ENCODE peak calls at places on chromosomes 16 and 17, in ten cellular contexts. I is A549; T is heart left ventricle; G is CD8-positive, alpha-beta memory T cell; F is colonic mucosa; S is neuronal stem cell; L is stomach; N is effector memory CD4-positive, alpha-beta T cell; C is hepatocyte; W is neural progenitor cell. Y is an unnamed sample. For H3K4me1 and H3K9me3, the result is how much of the 10 kb centered on the place peaks cover.

GRCh38 chr16:83624436-83625120 is 183.2 kb upstream of the HSBP1 start:
- DNase-seq in I (no peak), T (no peak), G (no peak), F (no peak), S (no peak), L (no peak), N (no peak), C (no peak), W (no peak), Y (no peak)

GRCh38 chr16:12413393-12413792 is 390.3 kb downstream of the CPPED1 start:
- DNase-seq in I (no peak), T (no peak), G (no peak), F (no peak), S (no peak), L (no peak), N (no peak), C (no peak), W (no peak), Y (no peak)

GRCh38 chr16:88013091-88013609 is 61.9 kb downstream of the BANP start:
- DNase-seq in I (no peak), T (no peak), G (no peak), F (peak), S (no peak), L (peak), N (no peak), C (no peak), W (no peak), Y (no peak)

GRCh38 chr16:67897231-67897630 is 4.2 kb downstream of the PSKH1 start:
- DNase-seq in I (no peak), T (no peak), G (no peak), F (no peak), S (no peak), L (no peak), N (no peak), C (no peak), W (no peak), Y (no peak)

GRCh38 chr17:2780931-2781454 is 15.2 kb upstream of the RAP1GAP2 start:
- DNase-seq in I (no peak), T (no peak), G (no peak), F (no peak), S (no peak), L (no peak), N (no peak), C (no peak), W (no peak), Y (no peak)

GRCh38 chr17:7922499-7923289 is 6.6 kb upstream of the RNF227 start:
- DNase-seq in I (no peak), T (peak), G (peak), F (peak), S (peak), L (peak), N (peak), C (peak), W (peak), Y (peak)

GRCh38 chr16:73536931-73537330 is 489.0 kb upstream of the ZFHX3 start:
- DNase-seq in I (no peak), T (no peak), G (no peak), F (no peak), S (no peak), L (no peak), N (no peak), C (no peak), W (no peak), Y (no peak)

GRCh38 chr16:87178977-87179376 is 138.2 kb downstream of the C16orf95 start:
- DNase-seq in I (no peak), T (peak), G (no peak), F (no peak), S (no peak), L (no peak), N (no peak), C (no peak), W (no peak), Y (no peak)

GRCh38 chr17:1072551-1072961 is 75.6 kb downstream of the TIMM22 start:
- DNase-seq in I (no peak), T (no peak), G (no peak), F (no peak), S (no peak), L (no peak), N (no peak), C (no peak), W (no peak), Y (no peak)

GRCh38 chr17:80872999-80873951 is 118.4 kb upstream of the CHMP6 start:
- DNase-seq in I (peak), T (no peak), G (no peak), F (no peak), S (peak), L (no peak), N (no peak), C (no peak), W (peak), Y (no peak)

GRCh38 chr17:78669256-78669974 is 92.2 kb upstream of the DNAH17 start:
- DNase-seq in I (no peak), T (no peak), G (peak), F (no peak), S (no peak), L (no peak), N (no peak), C (no peak), W (no peak), Y (no peak)

GRCh38 chr17:27494192-27495091 is 38.2 kb downstream of the KSR1 start:
- DNase-seq in I (peak), T (peak), G (no peak), F (peak), S (no peak), L (peak), N (no peak), C (peak), W (peak), Y (no peak)

GRCh38 chr17:19614900-19615299 is 33.7 kb upstream of the ALDH3A2 start:
- DNase-seq in I (no peak), T (no peak), G (no peak), F (no peak), S (no peak), L (no peak), N (no peak), C (no peak), W (no peak), Y (no peak)
- H3K27ac ChIP-seq in I (no peak), T (no peak), G (no peak), F (no peak), S (no peak), L (no peak), N (no peak), C (no peak), W (no peak), Y (no peak)

DNA sequence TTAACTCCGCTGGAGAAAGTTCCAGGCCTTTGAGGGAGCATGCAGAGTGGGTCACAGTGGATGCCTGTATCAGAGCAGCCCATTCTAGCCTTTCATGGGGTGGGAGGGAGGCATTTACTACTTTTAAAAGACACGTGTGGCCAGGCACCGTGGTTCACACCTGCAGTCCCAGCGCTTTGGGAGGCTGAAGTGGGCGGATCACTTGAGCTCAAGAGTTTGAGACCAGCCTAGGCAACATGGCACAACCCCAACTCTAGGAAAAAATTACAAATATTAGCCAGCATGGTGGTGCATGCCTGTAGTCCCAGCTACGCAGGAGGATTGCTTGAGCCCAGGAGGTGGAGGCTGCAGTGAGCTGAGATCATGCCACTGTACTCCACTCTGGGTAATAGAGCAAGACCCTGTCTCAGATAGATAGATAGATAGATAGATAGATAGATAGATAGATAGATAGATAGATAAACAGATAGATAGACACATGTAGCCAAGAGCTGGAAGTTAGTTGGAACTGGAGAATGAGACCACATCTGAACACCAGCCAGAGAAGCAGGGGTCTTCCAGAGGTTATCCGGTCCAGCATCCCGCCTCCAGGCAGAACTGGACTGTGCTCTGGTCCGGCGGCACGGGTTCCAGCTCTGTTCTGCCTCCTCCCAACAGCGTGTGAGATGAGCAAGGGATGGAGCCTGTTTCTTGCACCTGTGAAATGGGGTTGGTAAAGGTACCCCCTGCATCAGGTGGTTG is 3.6 kb downstream of the ADCY7 start:
- DNase-seq in I (no peak), T (no peak), G (no peak), F (no peak), S (no peak), L (no peak), N (no peak), C (no peak), W (no peak), Y (no peak)
- H3K4me1 ChIP-seq in I (under half), T (under half), G (half or more), F (under half), S (under half), L (under half), N (half or more), C (under half), W (under half), Y (half or more)

GRCh38 chr17:57877803-57878202 is 28.0 kb upstream of the MRPS23 start:
- DNase-seq in I (no peak), T (no peak), G (no peak), F (no peak), S (no peak), L (no peak), N (no peak), C (no peak), W (no peak), Y (no peak)
- H3K9me3 ChIP-seq in I (under half), T (under half), G (under half), F (under half), S (under half), L (under half), N (under half), C (under half), W (under half), Y (under half)

DNA sequence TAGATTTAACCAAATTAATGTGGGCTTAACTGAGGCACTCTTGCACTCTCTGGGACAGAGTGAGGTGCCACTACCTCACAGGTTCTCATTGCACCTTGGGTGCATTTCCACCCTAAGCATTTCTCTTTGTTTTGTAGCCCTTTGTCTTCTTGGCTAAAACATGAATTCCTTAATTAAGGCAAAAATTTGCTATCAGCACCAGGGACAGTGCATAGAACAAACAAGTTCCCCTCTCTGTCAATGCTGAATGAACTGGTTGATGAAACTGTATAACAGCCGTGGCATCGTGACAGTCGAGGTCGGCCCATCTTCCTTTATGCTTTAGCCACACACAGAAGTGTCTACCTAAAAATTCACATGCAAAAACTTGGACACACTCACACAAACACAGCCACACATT is 74.8 kb downstream of the HS3ST2 start:
- DNase-seq in I (no peak), T (no peak), G (no peak), F (no peak), S (no peak), L (no peak), N (no peak), C (no peak), W (peak), Y (no peak)
- H3K27ac ChIP-seq in I (no peak), T (no peak), G (no peak), F (no peak), S (no peak), L (no peak), N (no peak), C (no peak), W (no peak), Y (no peak)

GRCh38 chr16:1534021-1535020 is 855 bp downstream of the TMEM204 start:
- DNase-seq in I (no peak), T (no peak), G (no peak), F (no peak), S (no peak), L (no peak), N (no peak), C (no peak), W (no peak), Y (no peak)

GRCh38 chr16:1537138-1537577 is 3.7 kb downstream of the TMEM204 start:
- DNase-seq in I (no peak), T (no peak), G (peak), F (no peak), S (no peak), L (no peak), N (no peak), C (no peak), W (no peak), Y (no peak)

GRCh38 chr16:1535391-1536291 is 2.2 kb downstream of the TMEM204 start:
- DNase-seq in I (no peak), T (no peak), G (peak), F (no peak), S (no peak), L (no peak), N (no peak), C (no peak), W (no peak), Y (peak)

GRCh38 chr16:1537763-1538289 is 4.4 kb downstream of the TMEM204 start:
- DNase-seq in I (no peak), T (no peak), G (peak), F (no peak), S (no peak), L (no peak), N (no peak), C (no peak), W (no peak), Y (peak)

GRCh38 chr16:1536601-1537000 is 3.1 kb downstream of the TMEM204 start:
- DNase-seq in I (no peak), T (no peak), G (no peak), F (no peak), S (no peak), L (no peak), N (no peak), C (no peak), W (no peak), Y (no peak)
- H3K4me1 ChIP-seq in I (under half), T (half or more), G (half or more), F (under half), S (under half), L (under half), N (half or more), C (under half), W (under half), Y (half or more)

GRCh38 chr17:9050801-9051401 is 29.6 kb downstream of the NTN1 start:
- DNase-seq in I (peak), T (no peak), G (no peak), F (no peak), S (no peak), L (no peak), N (no peak), C (peak), W (peak), Y (no peak)

GRCh38 chr17:9044796-9045470 is 23.6 kb downstream of the NTN1 start:
- DNase-seq in I (no peak), T (no peak), G (no peak), F (no peak), S (no peak), L (no peak), N (no peak), C (no peak), W (no peak), Y (no peak)
- H3K9me3 ChIP-seq in I (under half), T (under half), G (under half), F (under half), S (under half), L (under half), N (under half), C (under half), W (under half), Y (under half)

GRCh38 chr16:25126820-25127232 is 15.3 kb downstream of the LCMT1 start:
- DNase-seq in I (peak), T (no peak), G (peak), F (peak), S (no peak), L (no peak), N (no peak), C (peak), W (no peak), Y (peak)

GRCh38 chr16:25118851-25119584 is 7.5 kb downstream of the LCMT1 start:
- DNase-seq in I (no peak), T (no peak), G (no peak), F (no peak), S (no peak), L (no peak), N (no peak), C (no peak), W (no peak), Y (no peak)

GRCh38 chr16:25121824-25122600 is 10.5 kb downstream of the LCMT1 start:
- DNase-seq in I (no peak), T (no peak), G (no peak), F (no peak), S (no peak), L (no peak), N (no peak), C (no peak), W (no peak), Y (no peak)

DNA sequence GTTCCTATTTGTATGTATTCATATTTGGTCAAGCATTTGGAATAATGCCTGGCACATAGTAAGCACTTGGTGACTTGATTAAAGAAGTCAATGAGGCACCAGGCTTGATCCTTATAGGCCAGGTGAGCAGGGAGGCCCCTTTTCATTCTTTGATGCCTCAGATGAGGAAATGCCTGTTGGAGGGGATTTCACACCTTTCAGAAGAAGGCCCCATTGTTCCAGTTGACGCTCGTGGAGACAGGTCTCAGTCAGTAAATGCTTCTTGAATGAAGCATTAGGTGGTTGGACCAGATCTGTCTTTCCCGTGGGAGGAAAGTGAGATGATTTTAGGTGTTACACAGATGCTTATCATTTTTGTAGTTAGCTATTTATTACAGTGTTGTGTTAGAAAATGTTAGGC is 13.0 kb downstream of the LCMT1 start:
- DNase-seq in I (no peak), T (no peak), G (no peak), F (no peak), S (no peak), L (no peak), N (no peak), C (no peak), W (no peak), Y (no peak)
- H3K27ac ChIP-seq in I (no peak), T (no peak), G (no peak), F (no peak), S (no peak), L (no peak), N (no peak), C (no peak), W (no peak), Y (no peak)